ENCODE peak calls at places on chromosomes 2 and 18, in six cellular contexts. One of them, this sample, is unnamed.

GRCh38 chr2:79200762-79201161 is 41.2 kb upstream of the REG3A start:
- DNase-seq in neural crest cell: no peak
- DNase-seq in fibroblast of mammary gland: no peak
- DNase-seq in WTC11: no peak
- DNase-seq in PC-9: no peak
- DNase-seq in astrocyte: no peak
- DNase-seq in this sample: no peak

GRCh38 chr2:124804014-124804940 is 779.2 kb downstream of the CNTNAP5 start:
- DNase-seq in PC-9: peak; percentile 1
- DNase-seq in fibroblast of mammary gland: peak; percentile 10
- DNase-seq in astrocyte: no peak
- DNase-seq in neural crest cell: no peak
- DNase-seq in WTC11: no peak
- DNase-seq in this sample: peak; percentile 66

GRCh38 chr2:231016576-231017249 is 20.6 kb upstream of the C2orf72 start:
- DNase-seq in astrocyte: no peak
- DNase-seq in fibroblast of mammary gland: peak; percentile 4
- DNase-seq in WTC11: no peak
- DNase-seq in neural crest cell: no peak
- DNase-seq in PC-9: no peak
- DNase-seq in this sample: peak; percentile 37

GRCh38 chr2:200396726-200397348 is 90.3 kb downstream of the SPATS2L start:
- DNase-seq in astrocyte: no peak
- DNase-seq in PC-9: no peak
- DNase-seq in WTC11: no peak
- DNase-seq in neural crest cell: no peak
- DNase-seq in fibroblast of mammary gland: peak; percentile 50
- DNase-seq in this sample: no peak

GRCh38 chr18:51110073-51110797 is 80.2 kb downstream of the SMAD4 start:
- DNase-seq in PC-9: peak; percentile 46
- DNase-seq in fibroblast of mammary gland: peak; percentile 28
- DNase-seq in neural crest cell: peak; percentile 91
- DNase-seq in WTC11: peak; percentile 89
- DNase-seq in astrocyte: no peak
- DNase-seq in this sample: peak; percentile 57

GRCh38 chr2:104914509-104914908 is 60.6 kb downstream of the POU3F3 start:
- DNase-seq in PC-9: no peak
- DNase-seq in WTC11: no peak
- DNase-seq in astrocyte: no peak
- DNase-seq in fibroblast of mammary gland: peak; percentile 28
- DNase-seq in neural crest cell: no peak
- DNase-seq in this sample: no peak

GRCh38 chr2:56681659-56682396 is 498.0 kb downstream of the CCDC85A start:
- DNase-seq in WTC11: no peak
- DNase-seq in neural crest cell: no peak
- DNase-seq in fibroblast of mammary gland: peak; percentile 77
- DNase-seq in astrocyte: peak; percentile 77
- DNase-seq in PC-9: no peak
- DNase-seq in this sample: no peak

GRCh38 chr2:223762853-223763252 is 74.5 kb downstream of the AP1S3 start:
- DNase-seq in fibroblast of mammary gland: no peak
- DNase-seq in PC-9: no peak
- DNase-seq in astrocyte: peak; percentile 70
- DNase-seq in WTC11: no peak
- DNase-seq in neural crest cell: no peak
- DNase-seq in this sample: no peak

GRCh38 chr18:6746386-6746960 is 17.0 kb downstream of the ARHGAP28 start:
- DNase-seq in fibroblast of mammary gland: peak; percentile 44
- DNase-seq in neural crest cell: no peak
- DNase-seq in PC-9: no peak
- DNase-seq in astrocyte: no peak
- DNase-seq in WTC11: no peak
- DNase-seq in this sample: peak; percentile 14

GRCh38 chr2:190446750-190447516 is 38.8 kb downstream of the MFSD6 start:
- DNase-seq in PC-9: no peak
- DNase-seq in fibroblast of mammary gland: no peak
- DNase-seq in WTC11: no peak
- DNase-seq in neural crest cell: no peak
- DNase-seq in astrocyte: no peak
- DNase-seq in this sample: no peak

GRCh38 chr2:7498927-7499489 is 581.8 kb downstream of the RNF144A start:
- DNase-seq in astrocyte: no peak
- DNase-seq in neural crest cell: no peak
- DNase-seq in PC-9: no peak
- DNase-seq in WTC11: no peak
- DNase-seq in fibroblast of mammary gland: no peak
- DNase-seq in this sample: no peak

GRCh38 chr2:80499095-80499494 is 194.5 kb upstream of the LRRTM1 start:
- DNase-seq in fibroblast of mammary gland: peak; percentile 72
- DNase-seq in neural crest cell: peak; percentile 18
- DNase-seq in PC-9: no peak
- DNase-seq in WTC11: peak; percentile 17
- DNase-seq in astrocyte: peak; percentile 31
- DNase-seq in this sample: peak; percentile 59

GRCh38 chr2:234341332-234341985 is 155.4 kb downstream of the ARL4C start:
- DNase-seq in fibroblast of mammary gland: no peak
- DNase-seq in WTC11: no peak
- DNase-seq in neural crest cell: no peak
- DNase-seq in astrocyte: peak; percentile 30
- DNase-seq in PC-9: no peak
- DNase-seq in this sample: no peak
- TF ChIP-seq CTCF in fibroblast of mammary gland: no peak
- TF ChIP-seq CTCF in WTC11: no peak
- TF ChIP-seq CTCF in neural crest cell: no peak
- TF ChIP-seq CTCF in astrocyte: no peak
- TF ChIP-seq CTCF in PC-9: no peak
- TF ChIP-seq CTCF in this sample: no peak

DNA sequence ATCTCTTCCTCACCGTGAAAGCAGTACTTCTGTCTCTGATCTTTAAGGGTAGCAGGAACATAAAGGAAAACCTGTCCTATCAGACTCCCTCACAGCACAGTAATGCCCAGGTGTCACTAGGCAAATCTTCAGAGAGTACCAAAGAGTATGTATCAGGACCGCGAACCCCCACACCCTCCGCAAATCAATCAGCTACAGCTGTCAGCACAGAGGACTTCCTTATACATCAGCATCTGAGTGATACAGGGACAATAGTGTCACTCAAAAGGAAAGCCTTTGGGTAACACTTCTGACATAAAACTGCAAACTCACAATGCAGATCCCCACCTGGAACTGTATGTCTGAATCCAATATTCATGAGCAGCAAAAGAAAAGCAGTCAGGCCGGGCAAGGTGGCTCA is 2.6 kb downstream of the AFG3L2 start:
- DNase-seq in WTC11: no peak
- DNase-seq in PC-9: no peak
- DNase-seq in astrocyte: no peak
- DNase-seq in fibroblast of mammary gland: no peak
- DNase-seq in neural crest cell: no peak
- DNase-seq in this sample: no peak
- TF ChIP-seq CTCF in WTC11: no peak
- TF ChIP-seq CTCF in PC-9: no peak
- TF ChIP-seq CTCF in astrocyte: no peak
- TF ChIP-seq CTCF in fibroblast of mammary gland: no peak
- TF ChIP-seq CTCF in neural crest cell: no peak
- TF ChIP-seq CTCF in this sample: no peak

DNA sequence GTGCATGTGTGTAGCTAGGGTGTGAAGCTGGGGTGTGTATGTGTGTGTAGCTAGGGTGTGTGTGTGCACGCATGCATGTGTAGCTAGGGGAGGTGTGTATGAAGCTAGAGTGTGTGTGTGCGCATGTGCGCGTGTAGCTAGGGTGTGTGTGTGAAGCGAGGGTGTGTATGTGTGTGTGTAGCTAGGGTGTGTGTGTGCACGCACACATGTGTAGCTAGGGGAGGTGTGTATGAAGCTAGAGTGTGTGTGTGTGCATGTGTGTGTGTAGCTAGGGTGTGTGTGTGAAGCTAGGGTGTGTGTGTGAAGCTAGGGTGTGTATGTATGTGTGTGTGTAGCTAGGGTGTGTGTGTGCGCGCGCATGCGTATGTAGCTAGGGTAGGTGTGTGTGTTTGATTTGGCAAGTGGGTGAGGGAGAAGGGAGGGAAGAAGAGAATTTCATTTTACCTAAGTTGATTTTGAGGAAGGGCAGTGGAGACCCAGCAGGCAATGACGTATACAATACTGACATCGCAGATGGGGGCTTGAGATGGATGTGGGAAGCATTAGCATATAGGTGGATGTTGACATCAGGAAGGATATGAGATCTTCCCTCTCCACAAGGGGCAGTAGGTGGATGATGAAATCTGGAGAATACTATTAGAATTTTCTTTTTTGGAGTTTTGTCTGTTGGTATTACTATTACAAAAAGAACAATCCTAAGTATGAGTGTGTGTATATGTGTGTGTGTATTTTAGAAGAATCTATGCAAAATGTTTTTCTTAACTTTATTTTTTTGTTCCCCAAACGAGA is 70.7 kb downstream of the PRELID3A start:
- DNase-seq in WTC11: no peak
- DNase-seq in fibroblast of mammary gland: no peak
- DNase-seq in neural crest cell: no peak
- DNase-seq in PC-9: no peak
- DNase-seq in astrocyte: no peak
- DNase-seq in this sample: no peak
- TF ChIP-seq CTCF in WTC11: no peak
- TF ChIP-seq CTCF in fibroblast of mammary gland: peak; percentile 14
- TF ChIP-seq CTCF in neural crest cell: no peak
- TF ChIP-seq CTCF in PC-9: no peak
- TF ChIP-seq CTCF in astrocyte: no peak
- TF ChIP-seq CTCF in this sample: no peak

GRCh38 chr2:213015387-213016165 is 135.8 kb downstream of the IKZF2 start:
- DNase-seq in fibroblast of mammary gland: no peak
- DNase-seq in neural crest cell: no peak
- DNase-seq in astrocyte: no peak
- DNase-seq in PC-9: no peak
- DNase-seq in WTC11: no peak
- DNase-seq in this sample: no peak

GRCh38 chr2:213016166-213016983 is 135.0 kb downstream of the IKZF2 start:
- DNase-seq in PC-9: no peak
- DNase-seq in astrocyte: no peak
- DNase-seq in fibroblast of mammary gland: no peak
- DNase-seq in neural crest cell: no peak
- DNase-seq in WTC11: no peak
- DNase-seq in this sample: no peak

GRCh38 chr2:213016984-213017351 is 134.4 kb downstream of the IKZF2 start:
- DNase-seq in fibroblast of mammary gland: peak; percentile 41
- DNase-seq in astrocyte: peak; percentile 54
- DNase-seq in WTC11: no peak
- DNase-seq in neural crest cell: no peak
- DNase-seq in PC-9: no peak
- DNase-seq in this sample: no peak

GRCh38 chr2:213018340-213018901 is 133.0 kb downstream of the IKZF2 start:
- DNase-seq in WTC11: no peak
- DNase-seq in fibroblast of mammary gland: no peak
- DNase-seq in PC-9: no peak
- DNase-seq in neural crest cell: no peak
- DNase-seq in astrocyte: no peak
- DNase-seq in this sample: no peak

GRCh38 chr2:213017404-213017803 is 134.0 kb downstream of the IKZF2 start:
- DNase-seq in fibroblast of mammary gland: no peak
- DNase-seq in neural crest cell: no peak
- DNase-seq in WTC11: no peak
- DNase-seq in astrocyte: no peak
- DNase-seq in PC-9: no peak
- DNase-seq in this sample: no peak
- TF ChIP-seq CTCF in fibroblast of mammary gland: no peak
- TF ChIP-seq CTCF in neural crest cell: no peak
- TF ChIP-seq CTCF in WTC11: no peak
- TF ChIP-seq CTCF in astrocyte: no peak
- TF ChIP-seq CTCF in PC-9: no peak
- TF ChIP-seq CTCF in this sample: no peak

GRCh38 chr2:130391872-130392670 is 36.2 kb downstream of the PTPN18 start:
- DNase-seq in fibroblast of mammary gland: no peak
- DNase-seq in WTC11: no peak
- DNase-seq in PC-9: no peak
- DNase-seq in neural crest cell: no peak
- DNase-seq in astrocyte: no peak
- DNase-seq in this sample: peak; percentile 25
- TF ChIP-seq CTCF in fibroblast of mammary gland: no peak
- TF ChIP-seq CTCF in WTC11: no peak
- TF ChIP-seq CTCF in PC-9: no peak
- TF ChIP-seq CTCF in neural crest cell: no peak
- TF ChIP-seq CTCF in astrocyte: no peak
- TF ChIP-seq CTCF in this sample: no peak

DNA sequence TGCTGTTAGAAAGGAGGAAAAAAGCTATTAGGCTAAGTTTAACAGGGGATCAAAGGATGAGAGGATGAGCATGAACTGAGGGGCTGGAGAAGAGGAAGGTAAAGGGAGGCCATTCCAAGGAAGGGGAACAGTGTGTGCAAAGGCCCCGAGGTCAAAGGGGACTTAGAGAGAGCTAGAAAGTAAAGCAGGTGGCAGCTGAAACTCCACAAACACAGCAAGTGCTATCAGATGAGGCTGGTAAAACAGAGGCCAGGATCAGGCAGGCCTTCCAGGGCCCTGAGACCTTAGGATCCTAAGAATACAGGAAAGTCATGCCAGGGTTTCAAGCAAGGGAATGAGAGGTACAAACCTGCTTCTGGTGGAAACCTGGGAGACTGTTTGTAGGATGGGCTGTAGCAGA is 5.8 kb downstream of the HDAC4 start:
- DNase-seq in WTC11: no peak
- DNase-seq in fibroblast of mammary gland: no peak
- DNase-seq in PC-9: no peak
- DNase-seq in neural crest cell: no peak
- DNase-seq in astrocyte: no peak
- DNase-seq in this sample: no peak
- TF ChIP-seq CTCF in WTC11: no peak
- TF ChIP-seq CTCF in fibroblast of mammary gland: no peak
- TF ChIP-seq CTCF in PC-9: no peak
- TF ChIP-seq CTCF in neural crest cell: no peak
- TF ChIP-seq CTCF in astrocyte: no peak
- TF ChIP-seq CTCF in this sample: no peak

GRCh38 chr2:3741867-3742602 is 38.7 kb downstream of the DCDC2C start:
- DNase-seq in PC-9: no peak
- DNase-seq in astrocyte: no peak
- DNase-seq in fibroblast of mammary gland: no peak
- DNase-seq in WTC11: no peak
- DNase-seq in neural crest cell: no peak
- DNase-seq in this sample: no peak
- TF ChIP-seq CTCF in PC-9: no peak
- TF ChIP-seq CTCF in astrocyte: no peak
- TF ChIP-seq CTCF in fibroblast of mammary gland: no peak
- TF ChIP-seq CTCF in WTC11: no peak
- TF ChIP-seq CTCF in neural crest cell: no peak
- TF ChIP-seq CTCF in this sample: no peak

DNA sequence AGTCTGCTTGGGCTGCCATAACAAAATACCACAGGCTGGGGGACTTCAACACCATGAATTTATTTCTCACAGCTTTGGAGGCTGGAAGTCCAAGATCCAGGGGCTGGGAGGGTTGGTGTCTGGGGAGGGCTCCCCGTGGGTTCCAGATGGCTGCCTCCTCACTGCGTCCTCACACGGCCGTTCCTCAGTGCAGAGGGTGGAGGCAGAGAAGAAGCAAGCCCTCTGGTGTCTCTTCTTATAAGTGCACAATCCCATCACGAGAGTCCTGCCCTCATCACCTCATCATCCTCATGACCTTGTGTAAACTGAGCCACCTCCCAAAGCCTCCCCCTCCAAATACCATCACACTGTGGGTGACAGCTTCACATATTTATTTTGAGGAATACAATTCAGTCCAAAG is 26.3 kb downstream of the TMEM163 start:
- DNase-seq in fibroblast of mammary gland: no peak
- DNase-seq in PC-9: no peak
- DNase-seq in WTC11: no peak
- DNase-seq in neural crest cell: no peak
- DNase-seq in astrocyte: no peak
- DNase-seq in this sample: no peak
- TF ChIP-seq CTCF in fibroblast of mammary gland: no peak
- TF ChIP-seq CTCF in PC-9: no peak
- TF ChIP-seq CTCF in WTC11: no peak
- TF ChIP-seq CTCF in neural crest cell: no peak
- TF ChIP-seq CTCF in astrocyte: no peak
- TF ChIP-seq CTCF in this sample: no peak

This sample was measured in MCF 10A.